ENCODE peak calls at places on chromosomes 5 and 9, in six cellular contexts. A is HepG2, J is K562, V is H1, X is GM12891, M is GM12878. W is an unnamed sample.

GRCh38 chr9:114869845-114870244 is 60.5 kb downstream of the TNFSF8 start:
- DNase-seq in A (peak), J (no peak), V (peak), X (no peak), M (no peak), W (no peak)

GRCh38 chr5:116557669-116558271 is 16.9 kb downstream of the SEMA6A start:
- DNase-seq in A (peak), J (no peak), V (no peak), X (no peak), M (no peak), W (no peak)

GRCh38 chr5:400282-401215 is 42.4 kb upstream of the EXOC3 start:
- DNase-seq in A (no peak), J (no peak), V (peak), X (no peak), M (no peak), W (no peak)

GRCh38 chr5:41093803-41094202 is 22.7 kb upstream of the MROH2B start:
- DNase-seq in A (no peak), J (no peak), V (no peak), X (no peak), M (no peak), W (no peak)

GRCh38 chr9:134536101-134536900 is 105.3 kb upstream of the COL5A1 start:
- DNase-seq in A (no peak), J (no peak), V (no peak), X (no peak), M (no peak), W (no peak)

GRCh38 chr5:131265318-131265803 is 1.5 kb downstream of the CDC42SE2 start:
- DNase-seq in A (peak), J (peak), V (no peak), X (no peak), M (no peak), W (no peak)

GRCh38 chr9:134693011-134693410 is 51.4 kb downstream of the COL5A1 start:
- DNase-seq in A (no peak), J (no peak), V (no peak), X (no peak), M (no peak), W (no peak)

GRCh38 chr5:112907166-112907611 is 14.8 kb downstream of the REEP5 start:
- DNase-seq in A (no peak), J (no peak), V (no peak), X (no peak), M (no peak), W (no peak)

DNA sequence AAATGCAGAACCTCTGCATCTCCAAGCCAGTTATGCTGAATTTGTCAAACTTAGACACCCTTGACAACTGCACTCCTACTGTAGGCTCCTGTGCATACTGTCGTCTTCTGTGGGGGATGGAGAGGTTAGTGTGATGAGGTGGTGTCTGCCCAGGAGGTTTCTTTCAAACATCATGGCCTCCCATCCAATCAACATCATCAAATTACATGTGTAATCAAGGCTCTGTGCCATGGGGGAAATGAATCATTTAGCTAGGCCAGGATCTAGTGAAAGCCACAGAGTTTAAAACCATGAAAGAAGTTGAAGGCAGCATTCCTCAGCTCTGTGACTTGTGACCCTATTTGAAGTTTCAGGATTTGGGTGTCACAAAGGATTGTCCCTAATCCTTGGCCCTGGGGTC is 240.6 kb downstream of the MARCHF11 start:
- DNase-seq in A (no peak), J (no peak), V (no peak), X (no peak), M (no peak), W (no peak)
- TF ChIP-seq TAF1 in A (no peak), J (no peak), V (no peak), X (no peak), M (no peak), W (no peak)

DNA sequence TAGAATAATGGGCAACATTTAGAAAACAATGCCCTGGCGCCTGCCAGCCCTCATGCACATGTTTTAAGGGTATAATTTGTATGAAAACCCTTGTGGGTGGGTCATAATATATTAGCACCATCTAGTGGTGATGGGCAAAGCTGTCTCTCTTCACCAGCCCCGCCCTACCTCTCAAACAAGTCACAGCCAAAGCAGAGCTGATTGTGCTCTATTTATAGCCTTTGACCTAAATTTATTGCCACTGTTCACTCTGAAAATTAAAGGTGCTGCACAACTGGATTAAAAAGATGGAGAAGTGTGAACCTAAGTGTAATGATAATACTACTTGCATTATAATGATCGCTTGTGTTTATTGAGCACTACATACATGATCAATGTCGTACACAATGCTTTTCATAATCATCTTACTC is 131.9 kb upstream of the ANKH start:
- DNase-seq in A (peak), J (peak), V (peak), X (peak), M (peak), W (peak)
- TF ChIP-seq POLR2AphosphoS5 in A (no peak), J (no peak), V (no peak), X (no peak), M (no peak), W (no peak)

DNA sequence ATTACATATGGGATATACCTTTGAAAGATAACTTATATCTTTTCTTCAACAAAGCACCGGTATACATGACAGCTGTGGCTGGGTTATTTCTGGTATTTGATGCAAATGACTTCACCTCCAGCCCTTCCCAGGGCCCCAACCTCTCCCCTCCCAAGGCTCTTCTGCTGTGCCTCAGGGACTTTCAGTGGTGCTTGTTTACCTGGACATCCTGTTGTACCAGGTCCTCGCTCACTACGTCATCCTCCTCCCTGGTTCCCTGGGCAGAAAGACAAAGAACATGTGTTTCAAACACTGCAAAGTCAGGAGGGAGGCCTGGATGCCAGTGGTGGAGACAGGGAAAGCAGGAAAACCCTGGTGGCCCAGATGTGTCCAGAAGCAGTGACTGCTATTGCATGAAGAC is 23.4 kb downstream of the ANXA6 start:
- DNase-seq in A (no peak), J (no peak), V (no peak), X (no peak), M (no peak), W (no peak)
- TF ChIP-seq POLR2A in A (no peak), J (no peak), V (no peak), X (no peak), M (no peak), W (no peak)

GRCh38 chr5:132763369-132764036 is 13.5 kb downstream of the SEPTIN8 start:
- DNase-seq in A (no peak), J (no peak), V (no peak), X (no peak), M (no peak), W (no peak)

GRCh38 chr5:132764051-132764450 is 13.0 kb downstream of the SEPTIN8 start:
- DNase-seq in A (no peak), J (no peak), V (no peak), X (no peak), M (no peak), W (no peak)

GRCh38 chr5:132761321-132762240 is 14.4 kb downstream of the CCNI2 start:
- DNase-seq in A (no peak), J (no peak), V (no peak), X (no peak), M (no peak), W (no peak)

GRCh38 chr5:132760601-132761317 is 13.5 kb downstream of the CCNI2 start:
- DNase-seq in A (no peak), J (no peak), V (no peak), X (no peak), M (no peak), W (no peak)

GRCh38 chr5:132762246-132763000 is 14.6 kb downstream of the SEPTIN8 start:
- DNase-seq in A (no peak), J (no peak), V (no peak), X (no peak), M (no peak), W (no peak)
- TF ChIP-seq TAF1 in A (no peak), J (no peak), V (no peak), X (no peak), M (no peak), W (no peak)

DNA sequence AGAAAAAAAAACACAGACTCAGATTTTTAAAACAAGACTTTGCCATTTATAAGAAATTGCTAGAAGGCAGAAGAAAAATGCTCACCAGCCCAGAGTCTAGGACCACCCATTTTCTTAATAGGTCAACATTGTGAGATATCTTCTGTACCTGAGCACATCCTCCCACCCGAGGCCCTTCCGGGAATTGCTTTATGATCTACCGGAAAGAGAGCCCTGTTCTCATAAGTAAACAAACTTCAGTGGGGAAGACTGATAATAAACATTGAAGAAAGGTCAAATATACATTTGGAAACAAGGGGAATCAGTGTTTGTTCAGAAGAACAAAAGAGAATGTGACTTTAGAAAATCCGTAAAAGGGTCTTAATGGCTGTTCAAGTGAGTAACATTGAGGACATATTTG is 44.4 kb downstream of the PRKACG start:
- DNase-seq in A (peak), J (no peak), V (no peak), X (no peak), M (no peak), W (no peak)
- TF ChIP-seq POLR2AphosphoS5 in A (no peak), J (no peak), V (no peak), X (no peak), M (no peak), W (no peak)

DNA sequence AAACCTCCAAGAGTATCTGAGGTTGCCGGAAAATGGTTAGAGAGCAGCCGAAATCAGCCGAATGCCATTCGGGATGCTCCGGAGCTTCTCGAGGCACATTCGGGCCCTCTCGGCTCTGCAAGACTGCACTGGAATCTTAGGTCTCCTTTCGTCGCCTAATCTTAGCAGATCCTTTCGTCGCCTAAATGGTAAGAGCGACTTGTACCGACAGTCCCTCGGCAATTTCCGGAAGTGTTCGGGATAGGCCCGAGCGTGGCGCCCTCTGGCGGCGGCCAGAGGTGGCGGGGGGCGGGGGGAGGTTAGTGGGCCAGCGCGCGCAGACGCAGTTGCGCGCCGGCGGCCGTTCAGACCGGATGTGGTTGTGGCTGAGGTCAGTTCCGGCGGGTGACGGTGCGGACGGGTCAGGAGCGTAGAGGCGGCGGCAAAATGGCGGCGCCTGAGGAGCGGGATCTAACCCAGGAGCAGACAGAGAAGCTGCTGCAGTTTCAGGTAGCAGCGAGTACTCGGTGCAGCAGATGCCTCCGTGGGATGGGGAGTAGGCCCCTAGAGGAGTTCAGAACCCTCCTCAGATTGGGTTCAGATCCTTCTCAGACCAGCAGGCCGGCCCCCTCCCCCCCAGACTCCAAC is at the start of gene FAF2:
- DNase-seq in A (peak), J (peak), V (peak), X (peak), M (peak), W (peak)
- TF ChIP-seq POLR2A in A (peak), J (peak), V (peak), X (peak), M (peak), W (peak)

DNA sequence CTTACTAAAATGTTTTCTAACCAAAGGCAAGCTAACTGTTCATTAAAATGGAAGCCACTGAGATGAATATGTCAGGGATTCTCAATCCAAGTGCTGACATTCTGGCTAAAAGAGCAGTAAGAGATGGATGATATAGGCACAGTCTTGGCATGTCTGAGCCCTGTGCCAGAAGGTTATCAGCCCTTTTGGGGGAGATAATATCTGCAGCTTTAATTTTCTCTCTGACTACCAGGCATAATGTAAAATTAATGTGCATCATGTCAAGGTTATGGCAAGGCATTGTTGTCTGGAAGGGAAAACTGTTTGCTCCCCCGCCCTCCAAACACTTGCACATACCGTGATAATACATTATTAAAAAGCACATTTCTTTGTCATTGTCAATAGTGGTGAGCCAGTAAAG is 609.8 kb downstream of the ZNF608 start:
- DNase-seq in A (no peak), J (no peak), V (no peak), X (no peak), M (no peak), W (no peak)
- TF ChIP-seq TAF1 in A (no peak), J (no peak), V (no peak), X (no peak), M (no peak), W (no peak)

GRCh38 chr5:170551076-170551475 is 47.3 kb downstream of the KCNIP1 start:
- DNase-seq in A (no peak), J (no peak), V (no peak), X (no peak), M (no peak), W (no peak)
- TF ChIP-seq POLR2AphosphoS5 in A (no peak), J (no peak), V (no peak), X (no peak), M (no peak), W (no peak)

DNA sequence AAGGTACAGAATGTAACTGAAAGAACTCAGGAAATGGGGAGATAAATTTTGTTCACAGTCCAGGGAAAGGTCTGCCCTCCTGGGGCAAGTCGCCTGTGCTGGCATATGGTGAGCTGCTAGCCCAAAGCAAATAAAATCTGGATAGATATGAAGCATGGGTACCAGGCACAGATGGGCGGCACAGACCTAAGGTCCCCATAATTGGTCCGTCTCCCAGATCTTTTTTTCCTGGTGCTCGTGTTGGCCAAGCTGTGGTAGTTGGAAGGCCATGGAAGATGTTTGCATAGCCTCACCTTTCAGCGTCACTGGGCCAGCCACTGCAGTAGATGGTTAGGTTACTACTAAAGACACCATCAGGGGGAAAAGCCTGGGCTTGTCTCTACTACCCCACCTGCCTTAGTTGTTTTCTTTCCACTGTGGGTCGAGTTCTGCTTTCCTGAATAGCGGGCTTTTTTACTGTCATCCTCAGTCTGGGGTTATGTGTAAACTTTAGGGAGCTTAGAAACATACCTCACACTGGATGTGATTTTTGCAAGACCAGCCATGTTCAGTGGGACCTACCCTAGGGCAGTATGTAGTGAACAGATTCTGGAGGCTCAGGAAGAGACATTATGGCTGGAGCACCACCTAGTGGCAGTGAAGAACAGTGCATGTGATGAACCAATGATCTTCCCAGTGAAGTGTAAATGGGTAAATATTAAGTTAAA is 24.2 kb upstream of the GLRX start:
- DNase-seq in A (peak), J (peak), V (peak), X (no peak), M (no peak), W (no peak)
- TF ChIP-seq POLR2A in A (no peak), J (no peak), V (no peak), X (no peak), M (no peak), W (no peak)

DNA sequence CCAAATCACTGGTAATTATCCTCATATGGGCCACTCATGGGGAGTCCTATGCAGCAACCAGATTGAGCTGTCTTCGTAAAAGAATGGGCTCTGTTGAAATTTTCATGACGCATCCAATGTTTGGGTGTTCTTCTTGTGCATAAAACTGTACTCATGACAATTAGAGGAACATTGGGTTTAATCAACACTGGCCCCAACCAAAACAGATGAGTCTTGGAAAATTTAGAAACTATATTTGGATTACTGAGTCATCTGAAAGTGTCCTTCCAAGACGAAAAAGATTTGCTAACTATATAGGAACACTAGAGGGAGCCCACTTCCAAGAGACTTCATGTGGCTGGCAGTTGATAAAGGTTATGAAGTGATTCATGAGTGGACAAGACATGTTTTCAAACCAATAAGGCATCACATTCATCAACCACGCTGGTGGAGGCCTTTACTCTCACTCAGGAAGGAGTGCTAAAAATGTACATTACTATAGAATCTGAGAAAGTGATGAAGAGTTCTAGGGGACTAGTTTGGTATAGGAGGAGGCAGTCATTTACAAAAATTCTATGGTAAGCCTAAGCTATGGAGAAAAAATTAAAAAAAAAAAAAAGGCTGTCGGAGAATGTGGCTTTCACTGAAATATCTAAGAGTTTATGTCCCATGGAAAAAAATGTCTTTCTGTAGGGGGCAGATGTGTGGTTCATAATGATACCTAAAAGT is 313.5 kb downstream of the PRDM9 start:
- DNase-seq in A (no peak), J (no peak), V (no peak), X (no peak), M (no peak), W (no peak)
- TF ChIP-seq TAF1 in A (no peak), J (no peak), V (no peak), X (no peak), M (no peak), W (no peak)